ENCODE peak calls at places on chromosomes 6 and 20, in six cellular contexts. One of them, this sample, is unnamed.

GRCh38 chr6:25456249-25456648 is 177.1 kb downstream of the CARMIL1 start:
- DNase-seq in thoracic aorta: no peak
- DNase-seq in stomach: no peak
- DNase-seq in neural progenitor cell: no peak
- DNase-seq in GM20000: no peak
- DNase-seq in stimulated activated CD8-positive, alpha-beta memory T cell treated with anti-CD3 and anti-CD28 coated beads, Interleukin-12 subunit alpha, Interleukin-12 subunit beta, amount 100 ng/mL, for 1 hour: no peak
- DNase-seq in this sample: no peak

GRCh38 chr20:699811-700338 is 24.3 kb upstream of the SCRT2 start:
- DNase-seq in thoracic aorta: no peak
- DNase-seq in stomach: peak; percentile 78
- DNase-seq in neural progenitor cell: peak; percentile 55
- DNase-seq in GM20000: no peak
- DNase-seq in stimulated activated CD8-positive, alpha-beta memory T cell treated with anti-CD3 and anti-CD28 coated beads, Interleukin-12 subunit alpha, Interleukin-12 subunit beta, amount 100 ng/mL, for 1 hour: no peak
- DNase-seq in this sample: no peak

GRCh38 chr6:166460473-166461437 is 78.0 kb upstream of the MPC1 start:
- DNase-seq in thoracic aorta: no peak
- DNase-seq in stomach: no peak
- DNase-seq in neural progenitor cell: no peak
- DNase-seq in GM20000: no peak
- DNase-seq in stimulated activated CD8-positive, alpha-beta memory T cell treated with anti-CD3 and anti-CD28 coated beads, Interleukin-12 subunit alpha, Interleukin-12 subunit beta, amount 100 ng/mL, for 1 hour: no peak
- DNase-seq in this sample: no peak

GRCh38 chr6:26268659-26269402 is 96.2 kb upstream of the BTN3A2 start:
- DNase-seq in thoracic aorta: no peak
- DNase-seq in stomach: no peak
- DNase-seq in neural progenitor cell: peak; percentile 87
- DNase-seq in GM20000: no peak
- DNase-seq in stimulated activated CD8-positive, alpha-beta memory T cell treated with anti-CD3 and anti-CD28 coated beads, Interleukin-12 subunit alpha, Interleukin-12 subunit beta, amount 100 ng/mL, for 1 hour: no peak
- DNase-seq in this sample: peak; percentile 89

GRCh38 chr20:61847986-61848385 is 217.7 kb downstream of the TAF4 start:
- DNase-seq in thoracic aorta: no peak
- DNase-seq in stomach: no peak
- DNase-seq in neural progenitor cell: no peak
- DNase-seq in GM20000: no peak
- DNase-seq in stimulated activated CD8-positive, alpha-beta memory T cell treated with anti-CD3 and anti-CD28 coated beads, Interleukin-12 subunit alpha, Interleukin-12 subunit beta, amount 100 ng/mL, for 1 hour: no peak
- DNase-seq in this sample: no peak

GRCh38 chr6:15400572-15401004 is 154.7 kb downstream of the JARID2 start:
- DNase-seq in thoracic aorta: no peak
- DNase-seq in stomach: no peak
- DNase-seq in neural progenitor cell: peak; percentile 61
- DNase-seq in GM20000: no peak
- DNase-seq in stimulated activated CD8-positive, alpha-beta memory T cell treated with anti-CD3 and anti-CD28 coated beads, Interleukin-12 subunit alpha, Interleukin-12 subunit beta, amount 100 ng/mL, for 1 hour: no peak
- DNase-seq in this sample: no peak

GRCh38 chr6:107418118-107418517 is 41.2 kb downstream of the PDSS2 start:
- DNase-seq in thoracic aorta: no peak
- DNase-seq in stomach: no peak
- DNase-seq in neural progenitor cell: peak; percentile 20
- DNase-seq in GM20000: peak; percentile 14
- DNase-seq in stimulated activated CD8-positive, alpha-beta memory T cell treated with anti-CD3 and anti-CD28 coated beads, Interleukin-12 subunit alpha, Interleukin-12 subunit beta, amount 100 ng/mL, for 1 hour: no peak
- DNase-seq in this sample: peak; percentile 33

GRCh38 chr6:12916001-12916400 is 199.4 kb downstream of the PHACTR1 start:
- DNase-seq in thoracic aorta: no peak
- DNase-seq in stomach: no peak
- DNase-seq in neural progenitor cell: no peak
- DNase-seq in GM20000: no peak
- DNase-seq in stimulated activated CD8-positive, alpha-beta memory T cell treated with anti-CD3 and anti-CD28 coated beads, Interleukin-12 subunit alpha, Interleukin-12 subunit beta, amount 100 ng/mL, for 1 hour: no peak
- DNase-seq in this sample: no peak

GRCh38 chr20:56504373-56505005 is 20.1 kb upstream of the FAM209A start:
- DNase-seq in thoracic aorta: no peak
- DNase-seq in stomach: no peak
- DNase-seq in neural progenitor cell: peak; percentile 34
- DNase-seq in GM20000: no peak
- DNase-seq in stimulated activated CD8-positive, alpha-beta memory T cell treated with anti-CD3 and anti-CD28 coated beads, Interleukin-12 subunit alpha, Interleukin-12 subunit beta, amount 100 ng/mL, for 1 hour: no peak
- DNase-seq in this sample: no peak

GRCh38 chr6:16090452-16090851 is 38.4 kb upstream of the MYLIP start:
- DNase-seq in thoracic aorta: no peak
- DNase-seq in stomach: no peak
- DNase-seq in neural progenitor cell: no peak
- DNase-seq in GM20000: no peak
- DNase-seq in stimulated activated CD8-positive, alpha-beta memory T cell treated with anti-CD3 and anti-CD28 coated beads, Interleukin-12 subunit alpha, Interleukin-12 subunit beta, amount 100 ng/mL, for 1 hour: no peak
- DNase-seq in this sample: no peak

GRCh38 chr6:126672654-126673053 is 332.7 kb downstream of the CENPW start:
- DNase-seq in thoracic aorta: no peak
- DNase-seq in stomach: no peak
- DNase-seq in neural progenitor cell: no peak
- DNase-seq in GM20000: peak; percentile 29
- DNase-seq in stimulated activated CD8-positive, alpha-beta memory T cell treated with anti-CD3 and anti-CD28 coated beads, Interleukin-12 subunit alpha, Interleukin-12 subunit beta, amount 100 ng/mL, for 1 hour: no peak
- DNase-seq in this sample: no peak

GRCh38 chr6:90538651-90539050 is 48.2 kb downstream of the MAP3K7 start:
- DNase-seq in thoracic aorta: no peak
- DNase-seq in stomach: peak; percentile 58
- DNase-seq in neural progenitor cell: no peak
- DNase-seq in GM20000: no peak
- DNase-seq in stimulated activated CD8-positive, alpha-beta memory T cell treated with anti-CD3 and anti-CD28 coated beads, Interleukin-12 subunit alpha, Interleukin-12 subunit beta, amount 100 ng/mL, for 1 hour: no peak
- DNase-seq in this sample: no peak

GRCh38 chr6:122832515-122833228 is 43.6 kb downstream of the SMPDL3A start:
- DNase-seq in thoracic aorta: no peak
- DNase-seq in stomach: no peak
- DNase-seq in neural progenitor cell: no peak
- DNase-seq in GM20000: no peak
- DNase-seq in stimulated activated CD8-positive, alpha-beta memory T cell treated with anti-CD3 and anti-CD28 coated beads, Interleukin-12 subunit alpha, Interleukin-12 subunit beta, amount 100 ng/mL, for 1 hour: no peak
- DNase-seq in this sample: no peak

GRCh38 chr6:16776394-16777017 is 15.2 kb upstream of the ATXN1 start:
- DNase-seq in thoracic aorta: no peak
- DNase-seq in stomach: no peak
- DNase-seq in neural progenitor cell: no peak
- DNase-seq in GM20000: no peak
- DNase-seq in stimulated activated CD8-positive, alpha-beta memory T cell treated with anti-CD3 and anti-CD28 coated beads, Interleukin-12 subunit alpha, Interleukin-12 subunit beta, amount 100 ng/mL, for 1 hour: no peak
- DNase-seq in this sample: no peak

GRCh38 chr20:32205502-32206382 is 1.8 kb downstream of the PLAGL2 start:
- DNase-seq in thoracic aorta: no peak
- DNase-seq in stomach: no peak
- DNase-seq in neural progenitor cell: peak; percentile 59
- DNase-seq in GM20000: no peak
- DNase-seq in stimulated activated CD8-positive, alpha-beta memory T cell treated with anti-CD3 and anti-CD28 coated beads, Interleukin-12 subunit alpha, Interleukin-12 subunit beta, amount 100 ng/mL, for 1 hour: no peak
- DNase-seq in this sample: no peak

GRCh38 chr6:38270367-38270766 is 369.4 kb downstream of the BTBD9 start:
- DNase-seq in thoracic aorta: no peak
- DNase-seq in stomach: no peak
- DNase-seq in neural progenitor cell: no peak
- DNase-seq in GM20000: no peak
- DNase-seq in stimulated activated CD8-positive, alpha-beta memory T cell treated with anti-CD3 and anti-CD28 coated beads, Interleukin-12 subunit alpha, Interleukin-12 subunit beta, amount 100 ng/mL, for 1 hour: no peak
- DNase-seq in this sample: no peak

GRCh38 chr6:110618591-110619267 is 142.3 kb upstream of the SLC22A16 start:
- DNase-seq in thoracic aorta: no peak
- DNase-seq in stomach: no peak
- DNase-seq in neural progenitor cell: no peak
- DNase-seq in GM20000: peak; percentile 38
- DNase-seq in stimulated activated CD8-positive, alpha-beta memory T cell treated with anti-CD3 and anti-CD28 coated beads, Interleukin-12 subunit alpha, Interleukin-12 subunit beta, amount 100 ng/mL, for 1 hour: no peak
- DNase-seq in this sample: peak; percentile 23

GRCh38 chr6:112037783-112038216 is 16.1 kb upstream of the CCN6 start:
- DNase-seq in thoracic aorta: peak; percentile 72
- DNase-seq in stomach: peak; percentile 28
- DNase-seq in neural progenitor cell: no peak
- DNase-seq in GM20000: no peak
- DNase-seq in stimulated activated CD8-positive, alpha-beta memory T cell treated with anti-CD3 and anti-CD28 coated beads, Interleukin-12 subunit alpha, Interleukin-12 subunit beta, amount 100 ng/mL, for 1 hour: no peak
- DNase-seq in this sample: no peak

GRCh38 chr6:121590438-121590837 is 155.0 kb downstream of the GJA1 start:
- DNase-seq in thoracic aorta: no peak
- DNase-seq in stomach: no peak
- DNase-seq in neural progenitor cell: no peak
- DNase-seq in GM20000: no peak
- DNase-seq in stimulated activated CD8-positive, alpha-beta memory T cell treated with anti-CD3 and anti-CD28 coated beads, Interleukin-12 subunit alpha, Interleukin-12 subunit beta, amount 100 ng/mL, for 1 hour: no peak
- DNase-seq in this sample: no peak

GRCh38 chr6:12472601-12473038 is 182.5 kb downstream of the EDN1 start:
- DNase-seq in thoracic aorta: peak; percentile 83
- DNase-seq in stomach: no peak
- DNase-seq in neural progenitor cell: no peak
- DNase-seq in GM20000: no peak
- DNase-seq in stimulated activated CD8-positive, alpha-beta memory T cell treated with anti-CD3 and anti-CD28 coated beads, Interleukin-12 subunit alpha, Interleukin-12 subunit beta, amount 100 ng/mL, for 1 hour: no peak
- DNase-seq in this sample: no peak

GRCh38 chr6:16969699-16970695 is 131.9 kb upstream of the STMND1 start:
- DNase-seq in thoracic aorta: no peak
- DNase-seq in stomach: no peak
- DNase-seq in neural progenitor cell: no peak
- DNase-seq in GM20000: no peak
- DNase-seq in stimulated activated CD8-positive, alpha-beta memory T cell treated with anti-CD3 and anti-CD28 coated beads, Interleukin-12 subunit alpha, Interleukin-12 subunit beta, amount 100 ng/mL, for 1 hour: no peak
- DNase-seq in this sample: no peak